ENCODE peak calls at places on chromosomes 6 and 20, in five cellular contexts. F is AG04450, Z is astrocyte of the spinal cord, U is PC-9, S is A549. V is an unnamed sample.

GRCh38 chr6:29647927-29648642 is 8.8 kb upstream of the MOG start:
- DNase-seq in F (no peak), Z (peak; percentile 51), U (peak; percentile 47), S (peak; percentile 45), V (peak; percentile 21)

GRCh38 chr20:61753196-61753942 is 312.3 kb downstream of the TAF4 start:
- DNase-seq in F (peak; percentile 7), Z (peak; percentile 56), U (no peak), S (no peak), V (peak; percentile 16)

GRCh38 chr6:49906511-49906910 is 40.2 kb upstream of the CRISP1 start:
- DNase-seq in F (no peak), Z (no peak), U (no peak), S (no peak), V (no peak)

GRCh38 chr20:13494019-13494418 is 144.7 kb downstream of the TASP1 start:
- DNase-seq in F (no peak), Z (no peak), U (no peak), S (no peak), V (no peak)

GRCh38 chr6:31877125-31877650 is 1.6 kb downstream of the SLC44A4 start:
- DNase-seq in F (no peak), Z (no peak), U (no peak), S (no peak), V (no peak)

GRCh38 chr20:33531047-33531877 is 41.4 kb downstream of the CBFA2T2 start:
- DNase-seq in F (no peak), Z (peak; percentile 21), U (no peak), S (no peak), V (no peak)

GRCh38 chr6:903746-904145 is 210.8 kb upstream of the EXOC2 start:
- DNase-seq in F (no peak), Z (peak; percentile 52), U (no peak), S (no peak), V (peak; percentile 13)

GRCh38 chr6:11964729-11965128 is 47.4 kb upstream of the HIVEP1 start:
- DNase-seq in F (no peak), Z (no peak), U (no peak), S (no peak), V (no peak)

GRCh38 chr20:38790210-38791053 is 15.1 kb upstream of the PPP1R16B start:
- DNase-seq in F (no peak), Z (no peak), U (peak; percentile 61), S (peak; percentile 46), V (peak; percentile 22)

GRCh38 chr6:37862415-37862814 is 42.9 kb downstream of the ZFAND3 start:
- DNase-seq in F (no peak), Z (no peak), U (no peak), S (no peak), V (no peak)

GRCh38 chr6:100913400-100914276 is 32.5 kb upstream of the ASCC3 start:
- DNase-seq in F (no peak), Z (no peak), U (no peak), S (no peak), V (no peak)

GRCh38 chr20:49133571-49133970 is 54.6 kb downstream of the STAU1 start:
- DNase-seq in F (no peak), Z (no peak), U (peak; percentile 16), S (no peak), V (no peak)

GRCh38 chr6:21102624-21103023 is 490.9 kb upstream of the SOX4 start:
- DNase-seq in F (no peak), Z (no peak), U (no peak), S (no peak), V (peak; percentile 29)

GRCh38 chr20:46995561-46996142 is 101.0 kb downstream of the EYA2 start:
- DNase-seq in F (no peak), Z (no peak), U (no peak), S (no peak), V (no peak)

GRCh38 chr20:32155017-32155965 is 45.8 kb downstream of the TM9SF4 start:
- DNase-seq in F (peak; percentile 29), Z (peak; percentile 63), U (no peak), S (peak; percentile 10), V (peak; percentile 85)

GRCh38 chr6:72905705-72906478 is 284.0 kb downstream of the KCNQ5 start:
- DNase-seq in F (no peak), Z (no peak), U (no peak), S (no peak), V (no peak)

GRCh38 chr20:62259294-62259565 is 20.9 kb downstream of the OSBPL2 start:
- DNase-seq in F (no peak), Z (no peak), U (no peak), S (no peak), V (no peak)

GRCh38 chr6:29653452-29654038 is 3.3 kb upstream of the MOG start:
- DNase-seq in F (peak; percentile 57), Z (peak; percentile 79), U (peak; percentile 46), S (peak; percentile 58), V (peak; percentile 51)

GRCh38 chr20:52923123-52923543 is 49.0 kb upstream of the TSHZ2 start:
- DNase-seq in F (no peak), Z (peak; percentile 94), U (peak; percentile 58), S (no peak), V (peak; percentile 32)

GRCh38 chr20:38221041-38221589 is 39.4 kb downstream of the KIAA1755 start:
- DNase-seq in F (no peak), Z (peak; percentile 57), U (peak; percentile 66), S (peak; percentile 91), V (peak; percentile 96)

GRCh38 chr20:47319517-47320252 is 36.8 kb downstream of the ZMYND8 start:
- DNase-seq in F (no peak), Z (peak; percentile 85), U (peak; percentile 92), S (no peak), V (peak; percentile 93)

GRCh38 chr6:13859871-13860555 is 45.7 kb upstream of the MCUR1 start:
- DNase-seq in F (no peak), Z (no peak), U (no peak), S (no peak), V (no peak)

GRCh38 chr6:118905851-118906250 is 11.9 kb downstream of the ASF1A start:
- DNase-seq in F (no peak), Z (no peak), U (peak; percentile 63), S (no peak), V (no peak)

GRCh38 chr6:156030053-156030452 is 574.4 kb upstream of the NOX3 start:
- DNase-seq in F (no peak), Z (no peak), U (no peak), S (no peak), V (no peak)

GRCh38 chr6:13466304-13467215 is 20.8 kb downstream of the GFOD1 start:
- DNase-seq in F (no peak), Z (no peak), U (no peak), S (no peak), V (no peak)

GRCh38 chr6:68636710-68637470 is 1.8 kb downstream of the ADGRB3 start:
- DNase-seq in F (no peak), Z (no peak), U (no peak), S (no peak), V (no peak)

GRCh38 chr6:71288228-71289038 is at the start of gene OGFRL1:
- DNase-seq in F (no peak), Z (peak; percentile 66), U (peak; percentile 72), S (peak; percentile 57), V (peak; percentile 86)
- TF ChIP-seq CTCF in F (no peak), Z (no peak), U (no peak), S (peak; percentile 5), V (no peak)

DNA sequence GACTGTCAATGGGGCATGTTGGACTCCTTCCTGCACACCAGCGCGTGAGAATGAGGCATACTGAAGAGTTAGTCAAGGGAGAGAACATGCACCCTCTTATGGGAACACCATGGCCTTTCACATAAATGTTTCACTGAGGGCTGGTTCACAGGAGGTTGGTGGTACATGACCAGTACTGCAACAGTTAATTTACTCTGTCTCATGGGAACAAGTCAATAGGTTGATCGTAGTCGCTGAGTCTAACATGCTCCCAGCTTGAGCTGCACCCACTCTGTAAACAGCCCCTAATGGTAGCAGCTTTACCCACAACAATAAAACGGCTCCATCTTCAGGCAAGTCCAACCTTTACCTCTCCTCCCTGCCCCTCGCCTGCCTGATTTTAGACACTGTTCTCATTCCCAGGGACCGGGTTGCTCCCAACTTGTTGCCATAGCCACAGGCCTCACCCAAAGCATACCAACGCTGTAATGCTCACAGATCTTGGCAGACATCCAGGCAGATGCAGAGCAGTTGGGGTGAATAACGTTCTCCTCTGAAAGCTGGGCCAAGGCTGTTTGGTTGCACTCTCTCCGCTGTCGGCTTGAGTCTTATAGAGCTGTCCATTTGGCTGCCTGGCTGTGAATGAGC is 111.3 kb downstream of the LY86 start:
- DNase-seq in F (peak; percentile 86), Z (peak; percentile 91), U (peak; percentile 84), S (peak; percentile 43), V (peak; percentile 81)
- TF ChIP-seq CTCF in F (no peak), Z (no peak), U (no peak), S (no peak), V (no peak)

GRCh38 chr20:57505991-57506390 is 18.9 kb downstream of the CTCFL start:
- DNase-seq in F (no peak), Z (no peak), U (no peak), S (no peak), V (no peak)

GRCh38 chr20:57502331-57502700 is 22.6 kb downstream of the CTCFL start:
- DNase-seq in F (no peak), Z (no peak), U (no peak), S (no peak), V (no peak)

GRCh38 chr20:57503035-57503658 is 21.8 kb downstream of the CTCFL start:
- DNase-seq in F (no peak), Z (no peak), U (no peak), S (no peak), V (no peak)

GRCh38 chr20:57501461-57502330 is 23.2 kb downstream of the CTCFL start:
- DNase-seq in F (no peak), Z (peak; percentile 15), U (peak; percentile 62), S (no peak), V (no peak)

GRCh38 chr20:57504411-57504810 is 20.5 kb downstream of the CTCFL start:
- DNase-seq in F (no peak), Z (no peak), U (no peak), S (no peak), V (no peak)
- TF ChIP-seq CTCF in F (no peak), Z (no peak), U (no peak), S (no peak), V (no peak)

GRCh38 chr6:168370310-168370991 is 50.9 kb upstream of the DACT2 start:
- DNase-seq in F (no peak), Z (no peak), U (no peak), S (peak; percentile 72), V (peak; percentile 90)
- TF ChIP-seq CTCF in F (no peak), Z (peak; percentile 50), U (peak; percentile 88), S (peak; percentile 71), V (peak; percentile 91)

V was measured in Calu3.